ENCODE peak calls at places on chromosomes 16 and 17, in eight cellular contexts. X, B, Z, T, H, R, I and E are unnamed samples.

GRCh38 chr16:12450381-12450780 is 353.3 kb downstream of the CPPED1 start:
- DNase-seq in I (no peak), B (no peak), X (no peak), H (no peak), R (no peak), T (no peak), Z (no peak), E (no peak)

GRCh38 chr16:4572715-4573114 is 16.6 kb downstream of the C16orf96 start:
- DNase-seq in I (peak; percentile 39), X (no peak), B (no peak), H (peak; percentile 7), R (peak; percentile 27), Z (no peak), T (no peak), E (no peak)

GRCh38 chr16:24983521-24983920 is 31.6 kb downstream of the ARHGAP17 start:
- DNase-seq in B (no peak), T (no peak), I (no peak), R (no peak), Z (no peak), H (no peak), X (no peak), E (no peak)

GRCh38 chr16:52068447-52069074 is 478.4 kb downstream of the TOX3 start:
- DNase-seq in X (no peak), I (no peak), T (no peak), B (no peak), R (no peak), Z (no peak), H (no peak), E (no peak)

GRCh38 chr16:58127634-58128033 is 1.5 kb downstream of the CFAP20 start:
- DNase-seq in H (no peak), T (no peak), X (no peak), I (no peak), B (no peak), R (no peak), Z (no peak), E (no peak)

GRCh38 chr17:57943140-57943539 is 12.1 kb downstream of the CUEDC1 start:
- DNase-seq in I (no peak), R (no peak), H (no peak), X (no peak), Z (no peak), T (no peak), B (no peak), E (no peak)

GRCh38 chr17:77616243-77616731 is 342.2 kb upstream of the TNRC6C start:
- DNase-seq in R (no peak), Z (no peak), H (no peak), B (no peak), T (no peak), I (peak; percentile 6), X (no peak), E (no peak)

GRCh38 chr17:27540300-27541105 is 84.3 kb downstream of the KSR1 start:
- DNase-seq in R (no peak), X (peak; percentile 81), Z (peak; percentile 97), T (peak; percentile 93), B (peak; percentile 49), H (peak; percentile 19), I (peak; percentile 86), E (peak; percentile 73)

GRCh38 chr16:69906838-69907301 is 44.3 kb upstream of the CLEC18A start:
- DNase-seq in H (no peak), B (no peak), T (no peak), X (no peak), I (no peak), R (no peak), Z (no peak), E (no peak)

GRCh38 chr16:55703003-55704001 is 47.5 kb downstream of the SLC6A2 start:
- DNase-seq in X (peak; percentile 18), T (no peak), I (no peak), H (no peak), B (no peak), Z (peak; percentile 41), R (peak; percentile 35), E (no peak)

GRCh38 chr16:77434022-77434364 is 841 bp downstream of the ADAMTS18 start:
- DNase-seq in H (no peak), T (no peak), I (no peak), B (no peak), R (no peak), X (no peak), Z (no peak), E (no peak)

GRCh38 chr16:30525844-30526136 is 576 bp downstream of the ZNF768 start:
- DNase-seq in X (no peak), Z (no peak), I (no peak), B (no peak), R (no peak), T (no peak), H (no peak), E (no peak)

GRCh38 chr17:37147301-37147812 is 198.6 kb downstream of the AATF start:
- DNase-seq in T (no peak), B (no peak), H (no peak), I (no peak), R (no peak), Z (no peak), X (peak; percentile 13), E (no peak)
- H3K27ac ChIP-seq in T (no peak overlapping the region), B (no peak overlapping the region), H (no peak overlapping the region), I (no peak overlapping the region), R (no peak overlapping the region), Z (no peak overlapping the region), X (peak overlapping the region; percentile 66), E (no peak overlapping the region)

DNA sequence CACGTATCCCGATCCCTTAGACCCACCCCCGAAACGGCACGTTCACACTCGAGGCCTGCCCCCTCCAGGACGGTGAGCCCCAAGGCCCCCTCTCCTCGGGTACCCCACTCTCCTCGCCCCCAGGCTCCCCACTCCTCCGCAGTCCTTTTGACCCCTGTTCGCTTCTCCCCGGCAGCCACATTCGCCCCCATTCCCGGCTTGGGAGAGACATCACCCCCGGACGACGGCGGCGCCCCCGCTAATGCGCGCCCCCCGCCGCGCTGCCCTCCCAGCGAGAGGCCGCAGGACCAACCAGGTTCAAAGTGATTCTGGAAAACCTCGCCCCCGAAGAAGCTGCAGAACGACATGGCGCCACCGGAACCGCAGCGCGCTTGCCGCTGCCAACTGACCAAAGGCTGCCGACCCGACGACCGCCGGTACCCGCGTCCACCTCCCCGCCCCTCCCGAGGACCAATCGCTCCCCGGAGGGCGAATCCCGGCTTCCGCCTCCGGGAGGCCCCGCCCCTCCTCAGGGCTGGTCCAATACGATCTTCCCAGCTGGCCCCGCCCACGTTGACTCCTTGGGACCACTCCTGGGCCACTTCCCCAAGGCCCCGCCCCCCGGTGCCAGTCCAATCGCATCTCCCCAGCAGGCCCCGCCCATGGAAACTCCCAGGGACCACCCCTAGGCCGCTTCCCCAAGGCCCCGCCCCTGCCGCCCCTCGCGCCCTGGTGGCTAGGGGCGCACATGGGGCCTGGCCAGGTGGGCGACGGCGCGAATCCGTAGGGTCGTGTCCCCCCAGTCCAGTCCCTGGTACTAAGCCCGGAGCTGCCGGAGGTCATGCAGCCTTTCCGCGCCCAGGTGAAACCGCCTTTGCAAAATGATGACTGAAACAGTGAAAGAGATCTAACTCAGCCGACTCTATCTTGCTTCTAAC is at the start of gene MSRB1:
- DNase-seq in T (peak; percentile 100), X (peak; percentile 97), I (peak; percentile 99), B (peak; percentile 100), H (peak; percentile 100), R (peak; percentile 100), Z (peak; percentile 99), E (peak; percentile 100)
- TF ChIP-seq CTCF in T (no peak), X (no peak), I (no peak), B (no peak), H (no peak), R (no peak), Z (no peak), E (no peak)

DNA sequence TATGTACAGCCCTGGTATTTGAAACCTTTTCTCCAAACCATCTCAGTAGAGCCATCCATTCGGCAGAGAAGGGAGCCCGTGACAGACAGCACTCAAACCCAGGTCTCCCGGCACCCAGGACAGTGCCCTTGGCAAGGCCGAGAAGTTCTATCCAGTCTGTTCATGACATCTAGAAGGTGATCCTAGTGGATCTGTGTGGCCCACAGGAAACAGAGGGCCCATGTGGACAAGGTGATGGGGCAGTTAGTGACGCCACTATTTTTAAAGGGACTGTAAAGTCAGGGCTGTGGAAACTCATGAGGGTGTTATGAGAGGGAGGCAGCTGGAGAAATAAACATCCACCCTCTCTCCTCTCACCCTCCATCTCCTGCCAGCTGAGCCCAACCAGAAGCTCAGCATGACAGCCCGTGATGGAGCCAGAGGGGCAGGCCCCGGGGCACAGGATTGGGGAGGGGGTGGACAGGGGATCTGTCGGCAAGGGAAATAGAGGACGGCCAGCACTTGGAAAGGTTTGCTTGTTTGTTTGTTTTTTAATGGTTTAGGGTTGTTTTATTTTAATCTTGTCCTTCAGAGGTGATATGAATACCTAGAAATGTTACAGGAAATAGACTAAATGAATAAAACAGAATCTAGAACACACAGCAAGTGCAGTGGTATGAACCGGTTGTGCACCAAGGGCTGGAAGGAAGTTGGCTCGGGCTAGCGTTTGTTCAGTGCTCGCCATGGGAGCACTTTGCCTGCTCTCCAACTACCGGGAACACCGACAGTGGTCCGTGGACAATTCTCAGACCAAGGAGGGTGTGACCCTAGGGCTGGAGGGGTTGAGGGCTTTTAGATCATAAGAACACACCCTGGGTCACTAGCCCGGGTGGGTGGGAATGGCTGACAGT is 17.1 kb downstream of the MYLK3 start:
- DNase-seq in I (no peak), R (no peak), T (no peak), B (no peak), H (no peak), X (no peak), Z (peak; percentile 22), E (peak; percentile 40)
- H3K4me3 ChIP-seq in I (no peak overlapping the region), R (no peak overlapping the region), T (no peak overlapping the region), B (no peak overlapping the region), H (no peak overlapping the region), X (no peak overlapping the region), Z (no peak overlapping the region), E (no peak overlapping the region)

DNA sequence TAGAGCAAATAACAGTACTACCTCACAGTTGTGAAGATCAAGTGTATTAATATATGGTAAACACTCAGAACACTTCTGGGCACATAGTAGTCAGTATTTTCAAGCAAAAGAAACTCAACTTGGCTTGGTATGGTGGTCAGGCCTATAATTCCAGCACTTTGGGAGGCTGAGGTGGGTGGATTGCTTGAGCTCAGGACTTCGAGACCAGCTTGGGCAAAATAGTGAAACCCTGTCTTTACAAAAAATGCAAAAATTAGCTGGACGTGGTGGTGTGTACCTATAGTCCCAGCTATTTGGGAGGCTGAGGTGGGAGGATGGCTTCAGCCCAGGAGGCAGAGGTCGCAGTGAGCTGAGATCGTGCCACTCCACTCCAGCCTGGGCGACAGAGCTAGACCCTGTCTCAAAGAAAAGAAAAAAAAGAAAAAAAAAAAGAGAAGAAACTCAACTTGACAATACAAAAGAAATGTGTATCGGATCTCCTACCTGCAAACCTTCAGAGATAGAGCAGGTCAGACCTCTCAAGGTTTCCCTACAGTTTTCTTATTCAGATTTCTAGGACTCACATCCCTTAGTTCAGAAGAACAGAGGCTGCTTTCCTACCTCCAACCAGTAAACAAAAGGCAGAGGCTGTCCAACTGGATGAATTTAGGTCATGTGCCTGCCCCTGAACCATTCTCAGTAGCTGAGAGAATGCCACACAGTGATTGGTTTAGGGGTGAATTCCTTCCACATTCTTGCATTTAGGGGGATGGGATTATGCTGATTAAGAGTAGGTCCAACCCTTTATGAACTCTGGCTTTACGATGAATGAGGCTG is 1.7 kb upstream of the KPNA2 start:
- DNase-seq in Z (no peak), I (no peak), X (peak; percentile 90), T (no peak), B (no peak), H (no peak), R (peak; percentile 30), E (peak; percentile 13)
- H3K27ac ChIP-seq in Z (no peak overlapping the region), I (no peak overlapping the region), X (peak overlapping the region; percentile 77), T (no peak overlapping the region), B (no peak overlapping the region), H (no peak overlapping the region), R (no peak overlapping the region), E (no peak overlapping the region)